ENCODE peak calls at places on chromosomes 12 and 14, in eight cellular contexts. One of them, this sample, is unnamed.

GRCh38 chr12:30026621-30027234 is 243.0 kb upstream of the TMTC1 start:
- DNase-seq in CD8-positive, alpha-beta memory T cell: no peak
- DNase-seq in heart left ventricle: no peak
- DNase-seq in GM23248: peak; percentile 52
- DNase-seq in astrocyte: peak; percentile 93
- DNase-seq in sigmoid colon: no peak
- DNase-seq in H1: no peak
- DNase-seq in prostate gland: no peak
- DNase-seq in this sample: peak; percentile 72

GRCh38 chr12:6849976-6850560 is 1.0 kb downstream of the CDCA3 start:
- DNase-seq in CD8-positive, alpha-beta memory T cell: no peak
- DNase-seq in heart left ventricle: no peak
- DNase-seq in GM23248: no peak
- DNase-seq in astrocyte: no peak
- DNase-seq in sigmoid colon: no peak
- DNase-seq in H1: no peak
- DNase-seq in prostate gland: no peak
- DNase-seq in this sample: no peak

GRCh38 chr14:81164167-81164774 is 56.5 kb downstream of the GTF2A1 start:
- DNase-seq in CD8-positive, alpha-beta memory T cell: peak; percentile 46
- DNase-seq in heart left ventricle: peak; percentile 54
- DNase-seq in GM23248: peak; percentile 75
- DNase-seq in astrocyte: peak; percentile 64
- DNase-seq in sigmoid colon: no peak
- DNase-seq in H1: peak; percentile 63
- DNase-seq in prostate gland: peak; percentile 16
- DNase-seq in this sample: peak; percentile 50

GRCh38 chr12:119631930-119632678 is 35.8 kb upstream of the PRKAB1 start:
- DNase-seq in CD8-positive, alpha-beta memory T cell: no peak
- DNase-seq in heart left ventricle: no peak
- DNase-seq in GM23248: peak; percentile 3
- DNase-seq in astrocyte: peak; percentile 64
- DNase-seq in sigmoid colon: no peak
- DNase-seq in H1: no peak
- DNase-seq in prostate gland: no peak
- DNase-seq in this sample: no peak

GRCh38 chr12:88579572-88579940 is 715 bp downstream of the KITLG start:
- DNase-seq in CD8-positive, alpha-beta memory T cell: no peak
- DNase-seq in heart left ventricle: peak; percentile 52
- DNase-seq in GM23248: peak; percentile 71
- DNase-seq in astrocyte: no peak
- DNase-seq in sigmoid colon: peak; percentile 67
- DNase-seq in H1: no peak
- DNase-seq in prostate gland: peak; percentile 61
- DNase-seq in this sample: peak; percentile 78

GRCh38 chr14:76719664-76720063 is 41.6 kb upstream of the VASH1 start:
- DNase-seq in CD8-positive, alpha-beta memory T cell: no peak
- DNase-seq in heart left ventricle: peak; percentile 46
- DNase-seq in GM23248: no peak
- DNase-seq in astrocyte: no peak
- DNase-seq in sigmoid colon: no peak
- DNase-seq in H1: no peak
- DNase-seq in prostate gland: no peak
- DNase-seq in this sample: no peak

GRCh38 chr12:119225454-119225853 is 46.7 kb downstream of the HSPB8 start:
- DNase-seq in CD8-positive, alpha-beta memory T cell: no peak
- DNase-seq in heart left ventricle: no peak
- DNase-seq in GM23248: no peak
- DNase-seq in astrocyte: no peak
- DNase-seq in sigmoid colon: no peak
- DNase-seq in H1: no peak
- DNase-seq in prostate gland: no peak
- DNase-seq in this sample: no peak

GRCh38 chr14:89625208-89625987 is 208.4 kb upstream of the FOXN3 start:
- DNase-seq in CD8-positive, alpha-beta memory T cell: no peak
- DNase-seq in heart left ventricle: peak; percentile 57
- DNase-seq in GM23248: no peak
- DNase-seq in astrocyte: peak; percentile 54
- DNase-seq in sigmoid colon: peak; percentile 74
- DNase-seq in H1: no peak
- DNase-seq in prostate gland: no peak
- DNase-seq in this sample: no peak

GRCh38 chr12:79420146-79420618 is 270.6 kb downstream of the PAWR start:
- DNase-seq in CD8-positive, alpha-beta memory T cell: no peak
- DNase-seq in heart left ventricle: no peak
- DNase-seq in GM23248: peak; percentile 94
- DNase-seq in astrocyte: peak; percentile 97
- DNase-seq in sigmoid colon: no peak
- DNase-seq in H1: no peak
- DNase-seq in prostate gland: peak; percentile 22
- DNase-seq in this sample: peak; percentile 90

GRCh38 chr12:83805873-83806272 is 1106.7 kb downstream of the SLC6A15 start:
- DNase-seq in CD8-positive, alpha-beta memory T cell: no peak
- DNase-seq in heart left ventricle: no peak
- DNase-seq in GM23248: no peak
- DNase-seq in astrocyte: no peak
- DNase-seq in sigmoid colon: no peak
- DNase-seq in H1: no peak
- DNase-seq in prostate gland: no peak
- DNase-seq in this sample: no peak

GRCh38 chr14:103543721-103544626 is 15.0 kb downstream of the TRMT61A start:
- DNase-seq in CD8-positive, alpha-beta memory T cell: no peak
- DNase-seq in heart left ventricle: no peak
- DNase-seq in GM23248: peak; percentile 54
- DNase-seq in astrocyte: no peak
- DNase-seq in sigmoid colon: peak; percentile 86
- DNase-seq in H1: no peak
- DNase-seq in prostate gland: no peak
- DNase-seq in this sample: no peak

GRCh38 chr14:103545915-103546650 is 16.4 kb downstream of the BAG5 start:
- DNase-seq in CD8-positive, alpha-beta memory T cell: no peak
- DNase-seq in heart left ventricle: no peak
- DNase-seq in GM23248: no peak
- DNase-seq in astrocyte: no peak
- DNase-seq in sigmoid colon: no peak
- DNase-seq in H1: no peak
- DNase-seq in prostate gland: no peak
- DNase-seq in this sample: no peak

GRCh38 chr14:103544627-103545218 is 15.7 kb downstream of the TRMT61A start:
- DNase-seq in CD8-positive, alpha-beta memory T cell: no peak
- DNase-seq in heart left ventricle: no peak
- DNase-seq in GM23248: no peak
- DNase-seq in astrocyte: no peak
- DNase-seq in sigmoid colon: no peak
- DNase-seq in H1: no peak
- DNase-seq in prostate gland: no peak
- DNase-seq in this sample: no peak

GRCh38 chr14:103546651-103547454 is 15.6 kb downstream of the BAG5 start:
- DNase-seq in CD8-positive, alpha-beta memory T cell: peak; percentile 82
- DNase-seq in heart left ventricle: no peak
- DNase-seq in GM23248: peak; percentile 59
- DNase-seq in astrocyte: no peak
- DNase-seq in sigmoid colon: peak; percentile 88
- DNase-seq in H1: no peak
- DNase-seq in prostate gland: peak; percentile 55
- DNase-seq in this sample: peak; percentile 69

GRCh38 chr14:103545219-103545914 is 16.4 kb downstream of the TRMT61A start:
- DNase-seq in CD8-positive, alpha-beta memory T cell: no peak
- DNase-seq in heart left ventricle: peak; percentile 17
- DNase-seq in GM23248: no peak
- DNase-seq in astrocyte: no peak
- DNase-seq in sigmoid colon: peak; percentile 73
- DNase-seq in H1: no peak
- DNase-seq in prostate gland: no peak
- DNase-seq in this sample: no peak
- H3K4me3 ChIP-seq in CD8-positive, alpha-beta memory T cell: no peak overlapping the region
- H3K4me3 ChIP-seq in heart left ventricle: no peak overlapping the region
- H3K4me3 ChIP-seq in GM23248: no peak overlapping the region
- H3K4me3 ChIP-seq in astrocyte: no peak overlapping the region
- H3K4me3 ChIP-seq in sigmoid colon: no peak overlapping the region
- H3K4me3 ChIP-seq in H1: no peak overlapping the region
- H3K4me3 ChIP-seq in prostate gland: no peak overlapping the region
- H3K4me3 ChIP-seq in this sample: no peak overlapping the region

DNA sequence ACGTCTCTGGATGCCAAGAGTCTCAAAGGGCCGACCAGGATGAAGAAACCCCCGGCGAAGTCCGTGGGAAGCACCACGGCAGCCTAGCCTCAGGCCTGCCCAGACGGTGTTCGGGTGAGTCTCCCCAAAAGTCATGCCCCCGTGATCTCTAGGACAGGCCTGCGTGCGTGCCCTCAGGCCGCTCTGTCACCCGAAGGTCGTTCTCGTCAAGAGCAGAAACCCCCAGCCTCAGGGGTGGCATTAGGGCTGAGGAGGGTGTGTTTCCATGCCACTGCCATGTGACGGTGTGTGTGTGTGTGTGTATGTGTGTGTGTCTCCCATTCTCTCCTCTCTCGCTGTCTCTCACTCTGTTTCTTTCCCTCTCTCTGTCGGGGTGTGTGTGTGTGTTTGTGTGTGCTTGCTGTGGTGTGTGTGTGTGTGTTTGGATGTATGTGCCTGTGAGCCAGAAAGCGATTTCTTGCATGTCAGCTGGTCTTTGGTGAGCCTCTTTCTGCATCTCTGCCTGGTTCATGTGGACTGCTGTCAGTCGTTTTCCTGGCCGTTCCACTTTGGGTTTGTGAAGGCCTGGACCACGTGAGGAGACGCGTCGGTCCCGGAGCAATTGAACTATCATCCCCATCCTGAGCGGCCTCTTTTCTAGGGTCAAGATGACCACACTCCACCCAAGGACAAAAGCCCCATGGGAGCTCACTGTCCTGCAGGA is 772.5 kb upstream of the ALG10B start:
- DNase-seq in CD8-positive, alpha-beta memory T cell: no peak
- DNase-seq in heart left ventricle: no peak
- DNase-seq in GM23248: no peak
- DNase-seq in astrocyte: no peak
- DNase-seq in sigmoid colon: no peak
- DNase-seq in H1: no peak
- DNase-seq in prostate gland: no peak
- DNase-seq in this sample: no peak
- H3K9me3 ChIP-seq in CD8-positive, alpha-beta memory T cell: no peaks in the 10 kb centered on the region
- H3K9me3 ChIP-seq in heart left ventricle: no peaks in the 10 kb centered on the region
- H3K9me3 ChIP-seq in GM23248: no peaks in the 10 kb centered on the region
- H3K9me3 ChIP-seq in astrocyte: peaks cover 10% of the 10 kb centered on the region
- H3K9me3 ChIP-seq in sigmoid colon: no peaks in the 10 kb centered on the region
- H3K9me3 ChIP-seq in H1: peaks cover 42% of the 10 kb centered on the region
- H3K9me3 ChIP-seq in prostate gland: no peaks in the 10 kb centered on the region
- H3K9me3 ChIP-seq in this sample: no peaks in the 10 kb centered on the region

GRCh38 chr12:26938660-26939185 is 453 bp downstream of the FGFR1OP2 start:
- DNase-seq in CD8-positive, alpha-beta memory T cell: no peak
- DNase-seq in heart left ventricle: no peak
- DNase-seq in GM23248: peak; percentile 69
- DNase-seq in astrocyte: no peak
- DNase-seq in sigmoid colon: no peak
- DNase-seq in H1: no peak
- DNase-seq in prostate gland: peak; percentile 12
- DNase-seq in this sample: peak; percentile 70

GRCh38 chr12:26936559-26937442 is 980 bp downstream of the INTS13 start:
- DNase-seq in CD8-positive, alpha-beta memory T cell: no peak
- DNase-seq in heart left ventricle: no peak
- DNase-seq in GM23248: peak; percentile 43
- DNase-seq in astrocyte: no peak
- DNase-seq in sigmoid colon: no peak
- DNase-seq in H1: no peak
- DNase-seq in prostate gland: no peak
- DNase-seq in this sample: peak; percentile 38

GRCh38 chr12:26937443-26937862 is 328 bp downstream of the INTS13 start:
- DNase-seq in CD8-positive, alpha-beta memory T cell: no peak
- DNase-seq in heart left ventricle: no peak
- DNase-seq in GM23248: no peak
- DNase-seq in astrocyte: no peak
- DNase-seq in sigmoid colon: no peak
- DNase-seq in H1: no peak
- DNase-seq in prostate gland: no peak
- DNase-seq in this sample: peak; percentile 32

GRCh38 chr12:26937863-26938659 is at the start of the genes FGFR1OP2 and INTS13:
- DNase-seq in CD8-positive, alpha-beta memory T cell: peak; percentile 98
- DNase-seq in heart left ventricle: peak; percentile 99
- DNase-seq in GM23248: peak; percentile 100
- DNase-seq in astrocyte: peak; percentile 92
- DNase-seq in sigmoid colon: peak; percentile 100
- DNase-seq in H1: peak; percentile 90
- DNase-seq in prostate gland: peak; percentile 98
- DNase-seq in this sample: peak; percentile 100

GRCh38 chr12:26935636-26936378 is 2.0 kb downstream of the INTS13 start:
- DNase-seq in CD8-positive, alpha-beta memory T cell: no peak
- DNase-seq in heart left ventricle: no peak
- DNase-seq in GM23248: no peak
- DNase-seq in astrocyte: no peak
- DNase-seq in sigmoid colon: no peak
- DNase-seq in H1: no peak
- DNase-seq in prostate gland: no peak
- DNase-seq in this sample: no peak
- H3K4me3 ChIP-seq in CD8-positive, alpha-beta memory T cell: peak overlapping the region; percentile 46
- H3K4me3 ChIP-seq in heart left ventricle: no peak overlapping the region
- H3K4me3 ChIP-seq in GM23248: peak overlapping the region; percentile 100
- H3K4me3 ChIP-seq in astrocyte: peak overlapping the region; percentile 22
- H3K4me3 ChIP-seq in sigmoid colon: no peak overlapping the region
- H3K4me3 ChIP-seq in H1: no peak overlapping the region
- H3K4me3 ChIP-seq in prostate gland: no peak overlapping the region
- H3K4me3 ChIP-seq in this sample: peak overlapping the region; percentile 100

GRCh38 chr12:56867216-56867615 is 67.0 kb downstream of the SDR9C7 start:
- DNase-seq in CD8-positive, alpha-beta memory T cell: no peak
- DNase-seq in heart left ventricle: no peak
- DNase-seq in GM23248: no peak
- DNase-seq in astrocyte: no peak
- DNase-seq in sigmoid colon: no peak
- DNase-seq in H1: no peak
- DNase-seq in prostate gland: no peak
- DNase-seq in this sample: no peak

GRCh38 chr12:56864318-56864717 is 69.9 kb downstream of the SDR9C7 start:
- DNase-seq in CD8-positive, alpha-beta memory T cell: no peak
- DNase-seq in heart left ventricle: no peak
- DNase-seq in GM23248: no peak
- DNase-seq in astrocyte: no peak
- DNase-seq in sigmoid colon: no peak
- DNase-seq in H1: no peak
- DNase-seq in prostate gland: no peak
- DNase-seq in this sample: no peak

GRCh38 chr12:56863789-56864188 is 70.4 kb downstream of the SDR9C7 start:
- DNase-seq in CD8-positive, alpha-beta memory T cell: no peak
- DNase-seq in heart left ventricle: no peak
- DNase-seq in GM23248: no peak
- DNase-seq in astrocyte: no peak
- DNase-seq in sigmoid colon: no peak
- DNase-seq in H1: no peak
- DNase-seq in prostate gland: no peak
- DNase-seq in this sample: no peak

GRCh38 chr12:56862264-56862663 is 71.9 kb downstream of the SDR9C7 start:
- DNase-seq in CD8-positive, alpha-beta memory T cell: no peak
- DNase-seq in heart left ventricle: no peak
- DNase-seq in GM23248: no peak
- DNase-seq in astrocyte: no peak
- DNase-seq in sigmoid colon: no peak
- DNase-seq in H1: no peak
- DNase-seq in prostate gland: no peak
- DNase-seq in this sample: no peak

DNA sequence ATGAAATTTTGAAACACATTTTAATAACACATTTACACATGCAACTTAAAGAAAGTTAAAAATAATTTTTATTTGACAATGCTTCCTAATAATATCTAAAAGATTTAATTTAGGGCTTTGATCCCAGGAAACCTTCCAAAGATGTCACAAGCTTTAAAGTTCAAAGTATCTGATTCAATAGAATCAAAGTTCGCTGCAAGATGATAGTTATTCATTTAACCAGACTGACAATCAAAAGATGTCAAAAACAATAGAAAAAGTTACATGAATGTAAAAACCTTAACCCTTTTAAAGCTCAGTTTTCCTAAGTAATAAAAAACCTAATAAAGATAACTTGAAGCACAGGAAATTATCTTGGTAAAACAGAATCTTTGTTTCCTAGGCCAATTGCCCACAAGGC is 67.7 kb downstream of the SDR9C7 start:
- DNase-seq in CD8-positive, alpha-beta memory T cell: no peak
- DNase-seq in heart left ventricle: no peak
- DNase-seq in GM23248: no peak
- DNase-seq in astrocyte: no peak
- DNase-seq in sigmoid colon: no peak
- DNase-seq in H1: no peak
- DNase-seq in prostate gland: no peak
- DNase-seq in this sample: no peak
- H3K9me3 ChIP-seq in CD8-positive, alpha-beta memory T cell: peaks cover 22% of the 10 kb centered on the region
- H3K9me3 ChIP-seq in heart left ventricle: peaks cover 46% of the 10 kb centered on the region
- H3K9me3 ChIP-seq in GM23248: no peaks in the 10 kb centered on the region
- H3K9me3 ChIP-seq in astrocyte: peaks cover 6% of the 10 kb centered on the region
- H3K9me3 ChIP-seq in sigmoid colon: peaks cover 10% of the 10 kb centered on the region
- H3K9me3 ChIP-seq in H1: peaks cover 53% of the 10 kb centered on the region
- H3K9me3 ChIP-seq in prostate gland: no peaks in the 10 kb centered on the region
- H3K9me3 ChIP-seq in this sample: peaks cover 56% of the 10 kb centered on the region

This sample was measured in adipocyte.